ENCODE peak calls at places on chromosomes 12 and 14, in five cellular contexts. X, W, L, U and T are unnamed samples.

GRCh38 chr12:116164263-116164817 is 113.2 kb downstream of the MED13L start:
- DNase-seq in X (no peak), W (no peak), L (no peak), U (no peak), T (no peak)

GRCh38 chr14:75522224-75522764 is at the start of gene BATF:
- DNase-seq in X (no peak), W (no peak), L (no peak), U (peak; percentile 64), T (no peak)

GRCh38 chr14:77455966-77456640 is 1.3 kb downstream of the VIPAS39 start:
- DNase-seq in X (no peak), W (no peak), L (no peak), U (no peak), T (no peak)

GRCh38 chr12:115451151-115451784 is 767.3 kb upstream of the TBX3 start:
- DNase-seq in X (no peak), W (no peak), L (no peak), U (no peak), T (no peak)

GRCh38 chr14:97274626-97275025 is 477.4 kb downstream of the VRK1 start:
- DNase-seq in X (no peak), W (no peak), L (no peak), U (no peak), T (no peak)

GRCh38 chr14:77338332-77338731 is 17.5 kb downstream of the GSTZ1 start:
- DNase-seq in X (no peak), W (no peak), L (no peak), U (no peak), T (no peak)

GRCh38 chr12:66217342-66217929 is 28.4 kb downstream of the IRAK3 start:
- DNase-seq in X (no peak), W (no peak), L (peak; percentile 8), U (no peak), T (no peak)

GRCh38 chr14:102500190-102500661 is 9.3 kb downstream of the ANKRD9 start:
- DNase-seq in X (peak; percentile 73), W (peak; percentile 85), L (peak; percentile 12), U (no peak), T (peak; percentile 82)

GRCh38 chr12:128969480-128970055 is 116.3 kb downstream of the GLT1D1 start:
- DNase-seq in X (no peak), W (no peak), L (no peak), U (no peak), T (peak; percentile 75)

GRCh38 chr12:124405592-124405991 is 110.7 kb downstream of the RFLNA start:
- DNase-seq in X (no peak), W (no peak), L (no peak), U (no peak), T (no peak)

GRCh38 chr12:82645414-82645813 is 41.3 kb upstream of the TMTC2 start:
- DNase-seq in X (no peak), W (no peak), L (no peak), U (no peak), T (no peak)

GRCh38 chr12:58433969-58434368 is 486.3 kb downstream of the LRIG3 start:
- DNase-seq in X (no peak), W (no peak), L (peak; percentile 75), U (no peak), T (no peak)

GRCh38 chr14:104895786-104896642 is 28.7 kb upstream of the PLD4 start:
- DNase-seq in X (no peak), W (no peak), L (no peak), U (no peak), T (no peak)

GRCh38 chr14:97077253-97077653 is 280.1 kb downstream of the VRK1 start:
- DNase-seq in X (peak; percentile 13), W (no peak), L (no peak), U (no peak), T (no peak)

GRCh38 chr12:124321040-124321481 is 26.2 kb downstream of the RFLNA start:
- DNase-seq in X (peak; percentile 22), W (peak; percentile 85), L (peak; percentile 19), U (peak; percentile 6), T (no peak)

GRCh38 chr14:87461704-87462103 is 531.3 kb downstream of the GALC start:
- DNase-seq in X (no peak), W (no peak), L (no peak), U (no peak), T (no peak)

GRCh38 chr14:68941820-68942219 is 37.3 kb downstream of the ACTN1 start:
- DNase-seq in X (peak; percentile 80), W (peak; percentile 79), L (peak; percentile 96), U (no peak), T (no peak)

GRCh38 chr12:55743131-55743921 is 404 bp downstream of the GDF11 start:
- DNase-seq in X (no peak), W (peak; percentile 82), L (peak; percentile 76), U (no peak), T (no peak)